ENCODE peak calls at places on chromosomes 2 and 18, in four cellular contexts. F, J, H and O are unnamed samples. For H3K27me3, the result is how much of the 10 kb centered on the place peaks cover.

GRCh38 chr2:96685592-96686459 is 43.3 kb downstream of the FER1L5 start:
- DNase-seq in H (no peak), F (peak), J (no peak), O (no peak)

GRCh38 chr2:216590780-216591179 is 42.4 kb upstream of the IGFBP2 start:
- DNase-seq in J (no peak), H (no peak), F (peak), O (peak)

GRCh38 chr2:67446504-67446911 is 49.4 kb downstream of the ETAA1 start:
- DNase-seq in H (no peak), F (no peak), J (no peak), O (peak)

GRCh38 chr2:98388081-98388480 is 41.8 kb downstream of the CNGA3 start:
- DNase-seq in J (no peak), F (no peak), H (no peak), O (no peak)

GRCh38 chr18:11074879-11075278 is 74.5 kb downstream of the PIEZO2 start:
- DNase-seq in F (no peak), J (no peak), H (no peak), O (no peak)

GRCh38 chr18:12422936-12423335 is 15.2 kb downstream of the PRELID3A start:
- DNase-seq in H (no peak), J (no peak), F (no peak), O (no peak)

GRCh38 chr2:188065386-188065785 is 226.3 kb upstream of the GULP1 start:
- DNase-seq in H (no peak), F (no peak), J (no peak), O (no peak)

GRCh38 chr2:66301073-66301766 is 133.7 kb upstream of the MEIS1 start:
- DNase-seq in H (no peak), J (no peak), F (peak), O (no peak)

GRCh38 chr18:7141287-7141686 is 23.7 kb upstream of the LAMA1 start:
- DNase-seq in F (no peak), J (no peak), H (no peak), O (no peak)

GRCh38 chr2:46329803-46330775 is 32.9 kb downstream of the EPAS1 start:
- DNase-seq in F (no peak), J (no peak), H (no peak), O (no peak)

GRCh38 chr2:32745191-32745590 is 117.3 kb downstream of the TTC27 start:
- DNase-seq in J (no peak), H (no peak), F (no peak), O (no peak)

DNA sequence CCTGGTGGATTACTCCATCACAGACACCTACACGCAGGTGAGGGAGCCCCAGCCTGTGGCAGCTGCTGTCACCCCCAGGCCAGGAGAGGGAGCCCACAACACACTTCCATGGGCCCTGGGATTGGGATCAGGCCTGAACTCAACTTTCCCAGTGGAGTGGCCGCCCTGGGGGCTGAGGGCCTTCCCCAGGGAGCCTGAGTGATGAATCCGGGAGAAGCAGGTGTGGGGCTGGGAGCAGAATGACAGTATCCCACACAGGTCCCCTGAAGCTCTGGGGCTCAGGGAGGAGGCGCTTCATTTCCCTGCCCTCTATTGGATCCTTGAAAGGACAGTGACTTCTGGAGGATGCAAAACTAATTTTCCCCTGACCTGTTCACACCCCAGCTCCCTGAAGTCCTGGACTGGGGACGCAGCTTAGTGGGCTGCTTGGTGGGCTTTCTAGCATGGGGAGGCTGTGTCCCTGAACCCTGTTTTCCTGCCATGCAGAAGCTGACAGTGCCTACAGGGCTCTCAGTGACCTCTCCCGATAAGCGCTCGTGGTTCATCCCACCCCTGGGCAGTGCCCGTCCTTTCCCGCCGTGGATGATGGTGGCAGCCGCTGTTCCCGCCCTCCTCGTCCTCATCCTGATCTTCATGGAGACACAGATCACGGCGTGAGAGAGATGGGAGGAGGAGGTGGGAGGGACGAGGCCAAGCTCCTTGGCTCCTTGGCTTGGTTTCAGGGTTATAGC is 11.0 kb downstream of the SLC4A3 start:
- DNase-seq in F (no peak), H (no peak), J (no peak), O (no peak)
- TF ChIP-seq CTCF in F (no peak), H (no peak), J (no peak), O (no peak)

GRCh38 chr2:223760838-223761502 is 76.4 kb downstream of the AP1S3 start:
- DNase-seq in H (peak), F (no peak), J (peak), O (peak)

GRCh38 chr2:223762853-223763252 is 74.5 kb downstream of the AP1S3 start:
- DNase-seq in H (no peak), F (no peak), J (no peak), O (no peak)

GRCh38 chr2:223764796-223765195 is 72.6 kb downstream of the AP1S3 start:
- DNase-seq in H (no peak), F (no peak), J (no peak), O (no peak)

GRCh38 chr2:223758131-223758840 is 79.1 kb downstream of the AP1S3 start:
- DNase-seq in F (no peak), H (no peak), J (no peak), O (no peak)

GRCh38 chr2:223759569-223760430 is 77.6 kb downstream of the AP1S3 start:
- DNase-seq in F (no peak), J (no peak), H (no peak), O (no peak)
- H3K4me3 ChIP-seq in F (no peak), J (no peak), H (no peak), O (no peak)

GRCh38 chr2:1429895-1430294 is 16.6 kb downstream of the TPO start:
- DNase-seq in F (no peak), H (no peak), J (no peak), O (no peak)
- H3K27me3 ChIP-seq in F (under half), H (under half), J (under half), O (under half)

GRCh38 chr18:63823516-63824219 is 48.5 kb downstream of the SERPINB7 start:
- DNase-seq in H (peak), J (no peak), F (no peak), O (no peak)
- TF ChIP-seq CTCF in H (no peak), J (peak), F (peak), O (peak)